ENCODE peak calls at places on chromosomes 4 and X, in seven cellular contexts. B, M, F, U, I, V and L are unnamed samples.

GRCh38 chrX:99266255-99266654 is 1143.8 kb downstream of the PCDH19 start:
- DNase-seq in B (no peak), M (no peak), F (no peak), U (no peak), I (no peak), V (no peak), L (no peak)

GRCh38 chr4:154551872-154552686 is 1.9 kb upstream of the PLRG1 start:
- DNase-seq in B (peak), M (peak), F (peak), U (peak), I (peak), V (peak), L (peak)

GRCh38 chrX:19888419-19888879 is 1.0 kb upstream of the SH3KBP1 start:
- DNase-seq in B (peak), M (peak), F (peak), U (peak), I (no peak), V (no peak), L (peak)

GRCh38 chr4:184099033-184099432 is 118.6 kb downstream of the ENPP6 start:
- DNase-seq in B (no peak), M (no peak), F (no peak), U (no peak), I (no peak), V (no peak), L (no peak)

GRCh38 chr4:61273237-61273636 is 73.1 kb downstream of the ADGRL3 start:
- DNase-seq in B (no peak), M (peak), F (peak), U (no peak), I (no peak), V (no peak), L (no peak)

GRCh38 chr4:153465922-153466636 is at the start of gene TMEM131L:
- DNase-seq in B (no peak), M (peak), F (peak), U (peak), I (peak), V (peak), L (no peak)

GRCh38 chrX:116490091-116490490 is 27.3 kb upstream of the CT83 start:
- DNase-seq in B (no peak), M (no peak), F (peak), U (no peak), I (no peak), V (no peak), L (no peak)

GRCh38 chrX:148070504-148070877 is 89.4 kb downstream of the FMR1NB start:
- DNase-seq in B (no peak), M (no peak), F (no peak), U (no peak), I (no peak), V (no peak), L (no peak)

GRCh38 chr4:110631582-110632505 is 9.0 kb upstream of the PITX2 start:
- DNase-seq in B (peak), M (peak), F (peak), U (no peak), I (peak), V (no peak), L (peak)

GRCh38 chr4:26235500-26235899 is 85.3 kb upstream of the RBPJ start:
- DNase-seq in B (peak), M (peak), F (peak), U (no peak), I (peak), V (peak), L (no peak)

GRCh38 chrX:45900751-45901150 is 644.5 kb downstream of the ZNF674 start:
- DNase-seq in B (no peak), M (no peak), F (peak), U (no peak), I (no peak), V (no peak), L (peak)

GRCh38 chrX:40173662-40174593 is 76.2 kb upstream of the BCOR start:
- DNase-seq in B (no peak), M (no peak), F (peak), U (peak), I (peak), V (peak), L (no peak)

GRCh38 chr4:102825261-102826071 is 1.9 kb downstream of the UBE2D3 start:
- DNase-seq in B (peak), M (peak), F (peak), U (peak), I (peak), V (no peak), L (peak)

GRCh38 chr4:766559-767283 is 59.2 kb downstream of the CPLX1 start:
- DNase-seq in B (no peak), M (no peak), F (no peak), U (no peak), I (no peak), V (no peak), L (no peak)

GRCh38 chrX:46770817-46771163 is 11.9 kb upstream of the SLC9A7 start:
- DNase-seq in B (peak), M (peak), F (peak), U (no peak), I (no peak), V (no peak), L (no peak)

GRCh38 chrX:51496501-51497291 is at the start of gene NUDT11:
- DNase-seq in B (no peak), M (peak), F (peak), U (no peak), I (peak), V (peak), L (no peak)

GRCh38 chr4:173240696-173241095 is 72.1 kb downstream of the GALNT7 start:
- DNase-seq in B (no peak), M (no peak), F (no peak), U (no peak), I (no peak), V (no peak), L (no peak)

GRCh38 chr4:26015133-26015651 is 101.2 kb downstream of the SMIM20 start:
- DNase-seq in B (peak), M (peak), F (peak), U (no peak), I (no peak), V (peak), L (no peak)

GRCh38 chrX:129638917-129639316 is 15.8 kb downstream of the APLN start:
- DNase-seq in B (no peak), M (no peak), F (no peak), U (no peak), I (no peak), V (no peak), L (no peak)

GRCh38 chr4:144650311-144650820 is 4.4 kb downstream of the HHIP start:
- DNase-seq in B (no peak), M (no peak), F (no peak), U (no peak), I (no peak), V (no peak), L (no peak)

GRCh38 chr4:82335043-82335442 is 38.7 kb downstream of the HNRNPD start:
- DNase-seq in B (no peak), M (no peak), F (no peak), U (no peak), I (no peak), V (no peak), L (no peak)

GRCh38 chr4:111849726-111850284 is 295.4 kb upstream of the FAM241A start:
- DNase-seq in B (no peak), M (no peak), F (no peak), U (no peak), I (no peak), V (no peak), L (no peak)

GRCh38 chr4:139401368-139401767 is 52.6 kb upstream of the RAB33B start:
- DNase-seq in B (no peak), M (no peak), F (no peak), U (no peak), I (no peak), V (no peak), L (no peak)

DNA sequence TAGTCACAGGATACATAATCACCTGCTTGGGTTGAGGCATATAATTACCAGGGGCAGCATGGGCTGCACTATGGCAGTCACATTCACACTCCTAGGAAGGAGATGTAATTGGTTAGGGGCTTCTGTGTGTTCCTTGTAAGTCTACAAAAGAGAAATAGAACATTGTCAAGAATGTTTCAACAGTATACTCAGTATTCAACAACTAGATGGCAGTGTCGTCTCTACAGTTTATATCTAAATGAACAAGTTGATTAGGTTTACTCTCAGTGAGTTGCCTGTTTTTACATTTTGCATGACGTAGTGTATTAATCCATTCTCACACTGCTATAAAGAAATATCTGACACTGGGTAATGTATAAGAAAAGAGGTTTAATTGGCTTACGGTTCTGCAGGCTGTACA is 50.5 kb upstream of the RAB33B start:
- DNase-seq in B (no peak), M (no peak), F (peak), U (no peak), I (no peak), V (no peak), L (no peak)
- TF ChIP-seq CTCF in B (no peak), M (peak), F (no peak), U (no peak), I (no peak), V (no peak), L (no peak)

DNA sequence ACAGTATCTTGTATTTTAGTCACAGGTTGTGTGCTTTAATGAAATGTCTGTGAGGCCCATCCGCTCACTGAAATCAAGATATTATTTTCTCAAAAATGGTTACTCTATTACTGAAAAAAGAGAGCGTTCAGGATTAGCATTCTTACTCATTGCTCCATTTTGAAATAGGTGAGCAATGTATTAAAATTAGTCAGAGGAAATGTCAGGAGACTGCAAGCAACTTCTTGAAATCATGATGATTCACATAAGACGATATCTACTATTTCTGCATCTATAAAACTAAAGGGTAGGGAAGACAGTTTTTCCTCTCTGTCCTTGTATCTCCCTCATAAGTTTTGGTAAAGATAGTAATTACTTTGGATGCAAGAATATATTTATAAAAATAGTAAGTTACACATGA is 937.7 kb downstream of the PCDH7 start:
- DNase-seq in B (no peak), M (peak), F (peak), U (no peak), I (no peak), V (no peak), L (no peak)
- H3K4me3 ChIP-seq in B (no peak), M (no peak), F (no peak), U (no peak), I (no peak), V (no peak), L (no peak)

GRCh38 chr4:135718019-135718418 is 1516.4 kb upstream of the PABPC4L start:
- DNase-seq in B (no peak), M (peak), F (no peak), U (no peak), I (no peak), V (no peak), L (no peak)
- TF ChIP-seq CTCF in B (no peak), M (no peak), F (no peak), U (no peak), I (no peak), V (no peak), L (no peak)

GRCh38 chrX:153830632-153831434 is 489 bp upstream of the PDZD4 start:
- DNase-seq in B (no peak), M (no peak), F (no peak), U (no peak), I (no peak), V (no peak), L (no peak)

GRCh38 chrX:153829549-153829798 is 870 bp downstream of the PDZD4 start:
- DNase-seq in B (no peak), M (no peak), F (no peak), U (no peak), I (no peak), V (no peak), L (no peak)

GRCh38 chrX:153828723-153829548 is 1.4 kb downstream of the PDZD4 start:
- DNase-seq in B (no peak), M (no peak), F (peak), U (no peak), I (no peak), V (no peak), L (no peak)

GRCh38 chrX:153831435-153832150 is 1.2 kb upstream of the PDZD4 start:
- DNase-seq in B (no peak), M (no peak), F (no peak), U (no peak), I (no peak), V (no peak), L (no peak)

GRCh38 chrX:153829799-153830631 is at the start of gene PDZD4:
- DNase-seq in B (no peak), M (no peak), F (no peak), U (no peak), I (no peak), V (no peak), L (no peak)
- H3K4me3 ChIP-seq in B (no peak), M (no peak), F (peak), U (peak), I (peak), V (peak), L (no peak)

GRCh38 chr4:180962268-180962667 is 1280.9 kb upstream of the TENM3 start:
- DNase-seq in B (no peak), M (no peak), F (no peak), U (no peak), I (no peak), V (no peak), L (no peak)

DNA sequence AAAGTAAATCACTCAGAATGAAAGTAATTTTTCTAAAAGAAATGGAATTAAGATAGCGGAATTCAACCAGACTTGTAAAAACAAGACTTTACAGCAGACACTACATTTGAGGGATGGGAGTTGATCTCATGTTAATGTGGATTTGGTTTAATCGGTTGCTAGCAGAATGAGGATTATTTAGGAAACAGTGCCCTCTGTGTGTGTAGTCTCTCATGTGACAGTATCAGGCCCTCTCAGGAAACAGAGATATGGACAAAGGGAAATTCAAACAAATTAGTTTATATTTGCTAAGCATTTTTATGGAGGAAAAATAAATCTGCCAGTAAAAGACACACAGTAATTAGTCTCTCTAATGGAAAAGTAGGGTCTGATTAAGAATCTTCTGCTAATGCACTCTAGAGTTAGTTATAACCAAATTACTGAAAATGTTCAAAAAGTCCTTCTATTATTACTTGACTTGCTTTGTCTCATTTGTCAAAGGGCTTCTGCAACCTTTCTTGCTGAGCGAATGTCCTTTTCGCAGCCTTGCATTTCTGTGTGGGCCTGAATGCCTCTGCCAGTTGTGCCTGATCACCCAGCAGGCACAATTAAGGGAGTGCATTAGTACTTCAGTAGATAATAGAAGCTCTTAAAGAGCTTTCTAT is 1282.3 kb upstream of the TENM3 start:
- DNase-seq in B (no peak), M (no peak), F (no peak), U (no peak), I (no peak), V (no peak), L (no peak)
- TF ChIP-seq CTCF in B (no peak), M (peak), F (no peak), U (no peak), I (no peak), V (no peak), L (no peak)

DNA sequence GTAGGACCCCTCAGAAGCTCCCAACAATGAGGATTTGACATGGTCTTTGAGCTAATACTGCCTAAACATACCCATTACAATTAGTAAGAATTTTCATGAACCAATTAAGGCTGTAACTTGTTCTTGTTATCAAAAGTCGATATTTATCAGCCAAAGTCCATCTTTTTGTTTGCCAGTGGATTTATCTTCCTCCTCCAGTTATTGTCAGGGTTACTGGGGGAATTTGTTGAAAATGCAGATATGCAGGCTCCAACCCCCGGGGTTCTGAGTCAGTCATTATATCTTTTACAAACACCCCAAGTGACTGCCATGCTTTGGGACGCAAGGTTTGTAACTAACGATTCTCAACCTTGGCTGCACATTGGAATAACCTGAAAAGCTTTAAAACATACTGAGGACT is 338.8 kb upstream of the PPARGC1A start:
- DNase-seq in B (no peak), M (no peak), F (no peak), U (peak), I (no peak), V (no peak), L (no peak)
- H3K4me3 ChIP-seq in B (no peak), M (no peak), F (no peak), U (no peak), I (no peak), V (no peak), L (no peak)

GRCh38 chrX:26918633-26919032 is 544.5 kb downstream of the PPP4R3C start:
- DNase-seq in B (no peak), M (no peak), F (peak), U (peak), I (no peak), V (no peak), L (no peak)
- TF ChIP-seq CTCF in B (no peak), M (no peak), F (peak), U (no peak), I (no peak), V (peak), L (no peak)

GRCh38 chr4:3387943-3388348 is 53.8 kb upstream of the HGFAC start:
- DNase-seq in B (no peak), M (peak), F (peak), U (no peak), I (peak), V (peak), L (peak)
- H3K4me3 ChIP-seq in B (peak), M (peak), F (no peak), U (no peak), I (peak), V (peak), L (peak)

GRCh38 chr4:147843162-147843561 is 111.3 kb downstream of the ARHGAP10 start:
- DNase-seq in B (no peak), M (no peak), F (no peak), U (peak), I (no peak), V (no peak), L (no peak)
- TF ChIP-seq CTCF in B (peak), M (no peak), F (peak), U (no peak), I (no peak), V (no peak), L (peak)